ENCODE peak calls at places on chromosomes 5 and 9, in five cellular contexts. W is astrocyte, L is K562, F is keratinocyte, K is OCI-LY7. S is an unnamed sample.

GRCh38 chr5:97077246-97077645 is 65.2 kb downstream of the LIX1 start:
- DNase-seq in W (no peak), L (no peak), F (no peak), K (no peak), S (no peak)

GRCh38 chr9:26308328-26308727 is 584.3 kb downstream of the CAAP1 start:
- DNase-seq in W (peak), L (no peak), F (no peak), K (no peak), S (no peak)

GRCh38 chr9:109401169-109401989 is 80.5 kb upstream of the EPB41L4B start:
- DNase-seq in W (peak), L (peak), F (peak), K (peak), S (peak)

GRCh38 chr5:21219255-21219654 is 1231.3 kb upstream of the CDH18 start:
- DNase-seq in W (peak), L (no peak), F (no peak), K (no peak), S (peak)

GRCh38 chr5:169347786-169348185 is 46.8 kb upstream of the SLIT3 start:
- DNase-seq in W (peak), L (no peak), F (no peak), K (no peak), S (no peak)

GRCh38 chr9:129836342-129837007 is 1.2 kb downstream of the USP20 start:
- DNase-seq in W (no peak), L (peak), F (no peak), K (peak), S (no peak)

GRCh38 chr9:18829858-18830257 is 203.2 kb downstream of the SAXO1 start:
- DNase-seq in W (peak), L (no peak), F (no peak), K (no peak), S (no peak)

GRCh38 chr5:9269024-9269423 is 276.9 kb downstream of the SEMA5A start:
- DNase-seq in W (peak), L (no peak), F (peak), K (no peak), S (peak)

GRCh38 chr5:147628054-147628895 is 118.4 kb upstream of the DPYSL3 start:
- DNase-seq in W (peak), L (peak), F (peak), K (peak), S (peak)

GRCh38 chr5:139378101-139378825 is 4.8 kb downstream of the SLC23A1 start:
- DNase-seq in W (no peak), L (peak), F (no peak), K (no peak), S (no peak)

GRCh38 chr5:530001-530400 is 5.8 kb upstream of the SLC9A3 start:
- DNase-seq in W (no peak), L (no peak), F (no peak), K (peak), S (no peak)

GRCh38 chr5:171676286-171676944 is 109.2 kb upstream of the SMIM23 start:
- DNase-seq in W (no peak), L (no peak), F (no peak), K (no peak), S (no peak)

GRCh38 chr9:130215341-130216119 is 43.3 kb downstream of the NCS1 start:
- DNase-seq in W (peak), L (no peak), F (no peak), K (no peak), S (no peak)

GRCh38 chr5:54518146-54519082 is 855 bp downstream of the SNX18 start:
- DNase-seq in W (no peak), L (peak), F (no peak), K (peak), S (peak)

GRCh38 chr9:128921881-128922763 is 1.3 kb downstream of the PHYHD1 start:
- DNase-seq in W (no peak), L (peak), F (no peak), K (peak), S (no peak)

GRCh38 chr5:179407191-179408175 is 62.2 kb upstream of the ADAMTS2 start:
- DNase-seq in W (no peak), L (no peak), F (no peak), K (no peak), S (no peak)

GRCh38 chr9:24245988-24246387 is 299.7 kb downstream of the IZUMO3 start:
- DNase-seq in W (no peak), L (no peak), F (no peak), K (peak), S (peak)

GRCh38 chr5:66666778-66667177 is 70.6 kb downstream of the MAST4 start:
- DNase-seq in W (no peak), L (no peak), F (no peak), K (no peak), S (no peak)

GRCh38 chr9:715743-716400 is 125.6 kb upstream of the DMRT1 start:
- DNase-seq in W (peak), L (no peak), F (no peak), K (no peak), S (no peak)

GRCh38 chr9:93061791-93062299 is 3.3 kb downstream of the SUSD3 start:
- DNase-seq in W (no peak), L (no peak), F (no peak), K (peak), S (no peak)

GRCh38 chr5:76716456-76717157 is 681 bp downstream of the F2R start:
- DNase-seq in W (no peak), L (peak), F (no peak), K (no peak), S (no peak)

GRCh38 chr9:137306546-137307254 is 4.6 kb upstream of the NRARP start:
- DNase-seq in W (no peak), L (no peak), F (no peak), K (no peak), S (no peak)

GRCh38 chr9:119802115-119802514 is 432.9 kb upstream of the BRINP1 start:
- DNase-seq in W (no peak), L (no peak), F (no peak), K (no peak), S (no peak)

GRCh38 chr9:1722404-1722803 is 292.7 kb upstream of the SMARCA2 start:
- DNase-seq in W (no peak), L (no peak), F (no peak), K (no peak), S (peak)

GRCh38 chr5:30450153-30450552 is 743.3 kb upstream of the CDH6 start:
- DNase-seq in W (no peak), L (no peak), F (no peak), K (no peak), S (no peak)

GRCh38 chr9:70045452-70045851 is 1.8 kb downstream of the MAMDC2 start:
- DNase-seq in W (no peak), L (no peak), F (no peak), K (no peak), S (no peak)

GRCh38 chr5:179798144-179798770 is 4.5 kb downstream of the LTC4S start:
- DNase-seq in W (no peak), L (no peak), F (no peak), K (no peak), S (no peak)

GRCh38 chr9:18477121-18477705 is 3.3 kb downstream of the ADAMTSL1 start:
- DNase-seq in W (no peak), L (no peak), F (no peak), K (no peak), S (no peak)

GRCh38 chr5:135669416-135669815 is 90.6 kb upstream of the CXCL14 start:
- DNase-seq in W (no peak), L (no peak), F (no peak), K (no peak), S (no peak)

GRCh38 chr9:71383308-71383707 is 261.9 kb upstream of the TRPM3 start:
- DNase-seq in W (no peak), L (no peak), F (no peak), K (no peak), S (no peak)

GRCh38 chr9:76302947-76303550 is 91.2 kb downstream of the RFK start:
- DNase-seq in W (peak), L (peak), F (peak), K (peak), S (peak)
- H2AFZ ChIP-seq in W (no peak), L (no peak), F (no peak), K (no peak), S (no peak)

GRCh38 chr9:36985061-36985768 is 48.9 kb downstream of the PAX5 start:
- DNase-seq in W (no peak), L (no peak), F (no peak), K (no peak), S (no peak)
- H2AFZ ChIP-seq in W (no peak), L (no peak), F (no peak), K (no peak), S (no peak)

DNA sequence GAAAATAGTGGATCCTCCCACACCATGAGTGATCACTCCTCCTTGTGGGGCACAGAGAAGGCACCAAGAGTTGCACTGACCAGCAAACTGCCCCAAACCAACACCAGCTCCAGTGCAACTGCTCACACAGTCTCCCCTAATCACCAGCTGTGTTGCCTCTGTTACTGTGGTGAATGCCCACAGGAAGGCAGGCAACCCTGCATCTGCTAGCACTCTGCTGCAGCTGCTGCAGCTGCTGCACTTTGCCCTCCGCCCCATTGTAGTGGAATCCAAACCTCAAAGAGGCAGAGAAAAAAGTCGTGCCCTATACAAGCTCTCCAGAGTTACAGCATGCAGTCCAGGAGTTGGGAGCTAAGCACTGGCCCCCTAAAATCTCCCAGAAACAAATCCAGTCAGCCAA is 339.6 kb downstream of the TRIM36 start:
- DNase-seq in W (no peak), L (no peak), F (no peak), K (no peak), S (no peak)
- H2AFZ ChIP-seq in W (no peak), L (no peak), F (no peak), K (no peak), S (no peak)

DNA sequence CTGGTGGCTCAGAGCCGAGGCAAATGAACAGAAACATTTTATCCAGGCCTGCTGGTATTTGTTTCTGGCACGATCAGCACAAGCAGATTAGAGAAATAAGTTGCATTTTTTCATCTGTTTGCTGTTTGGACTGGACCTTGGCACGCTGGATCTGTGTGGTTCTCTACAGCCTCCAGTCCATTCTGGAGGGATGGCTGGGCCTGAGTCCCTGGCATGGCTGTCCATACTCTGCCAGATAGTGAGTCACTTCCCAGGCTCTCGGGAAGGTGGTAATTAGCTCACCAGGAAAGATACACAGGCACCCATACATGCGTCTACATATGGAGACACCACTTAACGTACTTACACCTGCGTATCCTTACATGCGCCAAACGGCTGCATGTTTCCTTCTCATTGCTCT is 78.6 kb downstream of the SPRY4 start:
- DNase-seq in W (peak), L (no peak), F (no peak), K (no peak), S (peak)
- H2AFZ ChIP-seq in W (peak), L (no peak), F (no peak), K (no peak), S (no peak)

GRCh38 chr9:86720893-86721698 is 226.2 kb downstream of the GAS1 start:
- DNase-seq in W (peak), L (no peak), F (no peak), K (no peak), S (peak)
- H2AFZ ChIP-seq in W (peak), L (no peak), F (peak), K (no peak), S (peak)

GRCh38 chr5:57503433-57503832 is 20.8 kb upstream of the ACTBL2 start:
- DNase-seq in W (peak), L (no peak), F (no peak), K (no peak), S (no peak)
- H2AFZ ChIP-seq in W (no peak), L (no peak), F (no peak), K (no peak), S (no peak)

DNA sequence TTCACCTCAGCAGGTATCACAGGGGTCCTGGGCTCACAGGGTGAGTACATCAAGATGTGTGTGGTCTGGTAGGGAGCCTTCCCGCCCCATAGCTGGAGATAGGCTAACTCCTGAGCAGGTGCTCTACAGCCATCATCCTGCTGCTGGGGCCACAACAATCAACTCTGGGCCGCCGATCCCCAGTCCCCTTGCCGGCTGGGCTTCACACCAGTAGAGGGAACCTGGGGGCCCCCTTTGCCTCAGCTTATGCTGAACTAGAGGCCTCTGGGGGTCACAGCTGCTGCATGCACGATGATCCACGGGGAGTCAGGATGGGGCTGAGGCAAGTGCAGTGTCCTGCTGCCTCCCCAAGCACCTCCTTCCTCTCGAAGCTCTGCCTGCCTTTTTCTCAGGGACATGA is 46.5 kb downstream of the IRF1 start:
- DNase-seq in W (no peak), L (no peak), F (no peak), K (no peak), S (no peak)
- H2AFZ ChIP-seq in W (no peak), L (no peak), F (no peak), K (no peak), S (no peak)

DNA sequence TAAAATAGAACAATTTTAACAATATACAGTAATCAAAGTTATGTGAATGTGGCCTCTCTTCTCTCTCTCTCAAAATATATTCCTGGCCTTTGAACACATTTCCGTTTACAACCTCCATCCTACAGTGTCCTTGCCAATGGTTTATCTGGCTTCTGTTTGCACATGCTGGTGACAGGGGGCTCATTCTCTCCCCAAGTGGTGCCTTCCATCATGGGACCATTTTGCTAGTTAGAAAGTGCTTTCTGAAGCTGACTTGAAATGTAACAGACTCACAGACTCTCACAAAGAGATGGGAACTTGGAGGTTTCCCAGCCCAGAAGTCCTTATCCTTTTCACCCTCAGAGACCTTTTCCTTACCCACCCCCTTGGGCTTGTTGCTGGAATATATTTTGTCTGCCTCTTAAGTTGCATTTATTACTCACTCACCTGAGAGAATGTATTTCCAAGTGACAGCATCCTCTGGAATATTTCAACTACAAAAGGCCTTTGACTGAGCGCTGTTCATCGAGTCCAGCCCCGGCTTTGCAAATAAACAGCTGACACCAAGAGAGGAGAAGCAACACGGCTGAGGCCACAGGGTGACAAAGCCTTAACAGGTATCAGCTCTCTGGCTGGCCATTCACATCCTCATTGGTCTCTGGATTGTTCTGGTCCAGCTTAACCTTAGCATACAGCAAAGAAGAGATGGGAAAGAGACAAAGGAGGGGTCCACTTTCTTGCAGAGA is 17.5 kb upstream of the ALDH1B1 start:
- DNase-seq in W (no peak), L (no peak), F (no peak), K (no peak), S (no peak)
- H2AFZ ChIP-seq in W (no peak), L (no peak), F (no peak), K (no peak), S (no peak)

S was measured in PC-3.